ENCODE peak calls at places on chromosomes 11 and 22, in eight cellular contexts. One of them, this sample, is unnamed. For H3K9me3 and H3K4me1, the result is how much of the 10 kb centered on the place peaks cover.

GRCh38 chr11:119728651-119729580 is at the start of gene NECTIN1:
- DNase-seq in tibial artery: peak
- DNase-seq in A549: peak
- DNase-seq in HepG2: peak
- DNase-seq in thoracic aorta: peak
- DNase-seq in stomach: peak
- DNase-seq in DND-41: peak
- DNase-seq in mucosa of descending colon: peak
- DNase-seq in this sample: peak

GRCh38 chr22:39941661-39942060 is 18.5 kb upstream of the TMA7B start:
- DNase-seq in tibial artery: no peak
- DNase-seq in A549: no peak
- DNase-seq in HepG2: peak
- DNase-seq in thoracic aorta: no peak
- DNase-seq in stomach: no peak
- DNase-seq in DND-41: no peak
- DNase-seq in mucosa of descending colon: no peak
- DNase-seq in this sample: no peak

GRCh38 chr11:116852261-116853125 is 15.1 kb upstream of the APOA1 start:
- DNase-seq in tibial artery: peak
- DNase-seq in A549: no peak
- DNase-seq in HepG2: no peak
- DNase-seq in thoracic aorta: no peak
- DNase-seq in stomach: no peak
- DNase-seq in DND-41: peak
- DNase-seq in mucosa of descending colon: peak
- DNase-seq in this sample: no peak

GRCh38 chr22:37353839-37354238 is 71.5 kb downstream of the CYTH4 start:
- DNase-seq in tibial artery: no peak
- DNase-seq in A549: no peak
- DNase-seq in HepG2: no peak
- DNase-seq in thoracic aorta: no peak
- DNase-seq in stomach: no peak
- DNase-seq in DND-41: no peak
- DNase-seq in mucosa of descending colon: no peak
- DNase-seq in this sample: no peak

GRCh38 chr11:82701847-82702520 is 31.7 kb downstream of the FAM181B start:
- DNase-seq in tibial artery: no peak
- DNase-seq in A549: peak
- DNase-seq in HepG2: peak
- DNase-seq in thoracic aorta: no peak
- DNase-seq in stomach: no peak
- DNase-seq in DND-41: peak
- DNase-seq in mucosa of descending colon: peak
- DNase-seq in this sample: no peak

GRCh38 chr11:11272254-11272653 is 80.8 kb downstream of the CSNK2A3 start:
- DNase-seq in tibial artery: no peak
- DNase-seq in A549: no peak
- DNase-seq in HepG2: no peak
- DNase-seq in thoracic aorta: no peak
- DNase-seq in stomach: no peak
- DNase-seq in DND-41: no peak
- DNase-seq in mucosa of descending colon: no peak
- DNase-seq in this sample: no peak

GRCh38 chr22:40040927-40041326 is 46.2 kb downstream of the FAM83F start:
- DNase-seq in tibial artery: no peak
- DNase-seq in A549: no peak
- DNase-seq in HepG2: no peak
- DNase-seq in thoracic aorta: no peak
- DNase-seq in stomach: no peak
- DNase-seq in DND-41: no peak
- DNase-seq in mucosa of descending colon: peak
- DNase-seq in this sample: no peak

GRCh38 chr22:28017558-28017820 is 98.4 kb upstream of the PITPNB start:
- DNase-seq in tibial artery: no peak
- DNase-seq in A549: no peak
- DNase-seq in HepG2: no peak
- DNase-seq in thoracic aorta: no peak
- DNase-seq in stomach: no peak
- DNase-seq in DND-41: no peak
- DNase-seq in mucosa of descending colon: no peak
- DNase-seq in this sample: no peak

GRCh38 chr22:31605851-31606585 is 56.0 kb downstream of the PISD start:
- DNase-seq in tibial artery: no peak
- DNase-seq in A549: no peak
- DNase-seq in HepG2: no peak
- DNase-seq in thoracic aorta: no peak
- DNase-seq in stomach: no peak
- DNase-seq in DND-41: no peak
- DNase-seq in mucosa of descending colon: no peak
- DNase-seq in this sample: no peak

GRCh38 chr11:75031224-75031753 is 42.6 kb downstream of the NEU3 start:
- DNase-seq in tibial artery: no peak
- DNase-seq in A549: no peak
- DNase-seq in HepG2: peak
- DNase-seq in thoracic aorta: no peak
- DNase-seq in stomach: no peak
- DNase-seq in DND-41: no peak
- DNase-seq in mucosa of descending colon: peak
- DNase-seq in this sample: no peak

GRCh38 chr11:39571081-39571480 is 1888.4 kb downstream of the LRRC4C start:
- DNase-seq in tibial artery: no peak
- DNase-seq in A549: no peak
- DNase-seq in HepG2: no peak
- DNase-seq in thoracic aorta: no peak
- DNase-seq in stomach: no peak
- DNase-seq in DND-41: no peak
- DNase-seq in mucosa of descending colon: no peak
- DNase-seq in this sample: no peak

GRCh38 chr11:130706572-130706971 is 209.7 kb downstream of the SNX19 start:
- DNase-seq in tibial artery: no peak
- DNase-seq in A549: no peak
- DNase-seq in HepG2: no peak
- DNase-seq in thoracic aorta: no peak
- DNase-seq in stomach: no peak
- DNase-seq in DND-41: no peak
- DNase-seq in mucosa of descending colon: no peak
- DNase-seq in this sample: no peak

GRCh38 chr11:688681-689080 is 6.3 kb downstream of the DEAF1 start:
- DNase-seq in tibial artery: no peak
- DNase-seq in A549: no peak
- DNase-seq in HepG2: no peak
- DNase-seq in thoracic aorta: no peak
- DNase-seq in stomach: no peak
- DNase-seq in DND-41: no peak
- DNase-seq in mucosa of descending colon: no peak
- DNase-seq in this sample: no peak

GRCh38 chr11:72789493-72790131 is 4.2 kb downstream of the STARD10 start:
- DNase-seq in tibial artery: peak
- DNase-seq in A549: no peak
- DNase-seq in HepG2: no peak
- DNase-seq in thoracic aorta: no peak
- DNase-seq in stomach: peak
- DNase-seq in DND-41: no peak
- DNase-seq in mucosa of descending colon: no peak
- DNase-seq in this sample: no peak

GRCh38 chr11:10222399-10222798 is 71.6 kb downstream of the SBF2 start:
- DNase-seq in tibial artery: no peak
- DNase-seq in A549: no peak
- DNase-seq in HepG2: no peak
- DNase-seq in thoracic aorta: no peak
- DNase-seq in stomach: no peak
- DNase-seq in DND-41: no peak
- DNase-seq in mucosa of descending colon: no peak
- DNase-seq in this sample: no peak

GRCh38 chr11:26891501-26891900 is 102.4 kb upstream of the FIBIN start:
- DNase-seq in tibial artery: no peak
- DNase-seq in A549: no peak
- DNase-seq in HepG2: no peak
- DNase-seq in thoracic aorta: no peak
- DNase-seq in stomach: no peak
- DNase-seq in DND-41: no peak
- DNase-seq in mucosa of descending colon: no peak
- DNase-seq in this sample: no peak

GRCh38 chr11:14542384-14542783 is 22.2 kb upstream of the PSMA1 start:
- DNase-seq in tibial artery: no peak
- DNase-seq in A549: no peak
- DNase-seq in HepG2: no peak
- DNase-seq in thoracic aorta: no peak
- DNase-seq in stomach: no peak
- DNase-seq in DND-41: no peak
- DNase-seq in mucosa of descending colon: peak
- DNase-seq in this sample: no peak

GRCh38 chr11:14538926-14539554 is 18.9 kb upstream of the PSMA1 start:
- DNase-seq in tibial artery: no peak
- DNase-seq in A549: no peak
- DNase-seq in HepG2: no peak
- DNase-seq in thoracic aorta: no peak
- DNase-seq in stomach: no peak
- DNase-seq in DND-41: no peak
- DNase-seq in mucosa of descending colon: no peak
- DNase-seq in this sample: no peak

GRCh38 chr11:14538271-14538925 is 18.2 kb upstream of the PSMA1 start:
- DNase-seq in tibial artery: no peak
- DNase-seq in A549: no peak
- DNase-seq in HepG2: no peak
- DNase-seq in thoracic aorta: no peak
- DNase-seq in stomach: no peak
- DNase-seq in DND-41: no peak
- DNase-seq in mucosa of descending colon: no peak
- DNase-seq in this sample: no peak

GRCh38 chr11:14539867-14540475 is 19.8 kb upstream of the PSMA1 start:
- DNase-seq in tibial artery: no peak
- DNase-seq in A549: no peak
- DNase-seq in HepG2: no peak
- DNase-seq in thoracic aorta: no peak
- DNase-seq in stomach: no peak
- DNase-seq in DND-41: no peak
- DNase-seq in mucosa of descending colon: no peak
- DNase-seq in this sample: no peak

GRCh38 chr11:14541180-14541579 is 21.0 kb upstream of the PSMA1 start:
- DNase-seq in tibial artery: no peak
- DNase-seq in A549: no peak
- DNase-seq in HepG2: peak
- DNase-seq in thoracic aorta: no peak
- DNase-seq in stomach: no peak
- DNase-seq in DND-41: no peak
- DNase-seq in mucosa of descending colon: peak
- DNase-seq in this sample: no peak
- H3K9me3 ChIP-seq in tibial artery: under half
- H3K9me3 ChIP-seq in A549: under half
- H3K9me3 ChIP-seq in HepG2: under half
- H3K9me3 ChIP-seq in thoracic aorta: under half
- H3K9me3 ChIP-seq in stomach: under half
- H3K9me3 ChIP-seq in DND-41: under half
- H3K9me3 ChIP-seq in mucosa of descending colon: under half
- H3K9me3 ChIP-seq in this sample: under half

GRCh38 chr22:46066691-46067090 is 83.6 kb upstream of the PPARA start:
- DNase-seq in tibial artery: peak
- DNase-seq in A549: no peak
- DNase-seq in HepG2: no peak
- DNase-seq in thoracic aorta: no peak
- DNase-seq in stomach: peak
- DNase-seq in DND-41: no peak
- DNase-seq in mucosa of descending colon: peak
- DNase-seq in this sample: no peak
- H3K4me1 ChIP-seq in tibial artery: half or more
- H3K4me1 ChIP-seq in A549: under half
- H3K4me1 ChIP-seq in HepG2: under half
- H3K4me1 ChIP-seq in thoracic aorta: under half
- H3K4me1 ChIP-seq in stomach: half or more
- H3K4me1 ChIP-seq in DND-41: under half
- H3K4me1 ChIP-seq in mucosa of descending colon: under half
- H3K4me1 ChIP-seq in this sample: under half

GRCh38 chr11:2647953-2648352 is 51.8 kb downstream of the KCNQ1OT1 start:
- DNase-seq in tibial artery: no peak
- DNase-seq in A549: no peak
- DNase-seq in HepG2: no peak
- DNase-seq in thoracic aorta: no peak
- DNase-seq in stomach: no peak
- DNase-seq in DND-41: no peak
- DNase-seq in mucosa of descending colon: no peak
- DNase-seq in this sample: no peak
- H3K9me3 ChIP-seq in tibial artery: half or more
- H3K9me3 ChIP-seq in A549: half or more
- H3K9me3 ChIP-seq in HepG2: half or more
- H3K9me3 ChIP-seq in thoracic aorta: half or more
- H3K9me3 ChIP-seq in stomach: under half
- H3K9me3 ChIP-seq in DND-41: under half
- H3K9me3 ChIP-seq in mucosa of descending colon: half or more
- H3K9me3 ChIP-seq in this sample: under half

DNA sequence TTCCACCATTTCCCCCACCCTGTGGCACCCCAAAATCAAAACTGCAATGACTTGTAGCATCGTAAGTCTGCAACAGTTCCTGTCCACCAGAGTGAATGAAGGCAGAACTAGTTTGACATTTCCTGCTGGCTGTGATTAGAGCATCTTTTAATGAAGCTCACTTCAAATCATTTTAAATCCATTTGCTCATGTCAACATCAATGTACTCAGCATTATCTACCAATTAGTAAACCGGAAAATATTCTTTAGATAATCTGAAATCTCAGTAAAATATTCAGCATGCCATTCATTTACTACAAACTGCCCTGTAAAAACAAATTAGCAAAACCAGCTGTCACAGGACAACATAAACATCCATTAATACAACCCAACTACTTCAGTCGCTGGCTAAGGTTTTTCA is 38.1 kb downstream of the CADM1 start:
- DNase-seq in tibial artery: no peak
- DNase-seq in A549: no peak
- DNase-seq in HepG2: no peak
- DNase-seq in thoracic aorta: no peak
- DNase-seq in stomach: no peak
- DNase-seq in DND-41: no peak
- DNase-seq in mucosa of descending colon: no peak
- DNase-seq in this sample: no peak
- H3K4me1 ChIP-seq in tibial artery: under half
- H3K4me1 ChIP-seq in A549: under half
- H3K4me1 ChIP-seq in HepG2: under half
- H3K4me1 ChIP-seq in thoracic aorta: under half
- H3K4me1 ChIP-seq in stomach: under half
- H3K4me1 ChIP-seq in DND-41: under half
- H3K4me1 ChIP-seq in mucosa of descending colon: under half
- H3K4me1 ChIP-seq in this sample: under half

GRCh38 chr11:55554169-55554568 is at the start of gene OR4C15:
- DNase-seq in tibial artery: no peak
- DNase-seq in A549: no peak
- DNase-seq in HepG2: no peak
- DNase-seq in thoracic aorta: no peak
- DNase-seq in stomach: no peak
- DNase-seq in DND-41: no peak
- DNase-seq in mucosa of descending colon: no peak
- DNase-seq in this sample: no peak
- H3K9me3 ChIP-seq in tibial artery: under half
- H3K9me3 ChIP-seq in A549: under half
- H3K9me3 ChIP-seq in HepG2: half or more
- H3K9me3 ChIP-seq in thoracic aorta: under half
- H3K9me3 ChIP-seq in stomach: under half
- H3K9me3 ChIP-seq in DND-41: under half
- H3K9me3 ChIP-seq in mucosa of descending colon: half or more
- H3K9me3 ChIP-seq in this sample: under half